ENCODE peak calls at places on chromosome 19, in six cellular contexts. K is psoas muscle, A is aorta, Z is bronchial epithelial cell, N is heart left ventricle, I is body of pancreas. F is an unnamed sample.
A peak's percentile ranks its signal among the peaks of the same experiment; 100 is the strongest.

GRCh38 chr19:19306191-19306590 is 14.1 kb downstream of the SUGP1 start:
- DNase-seq in K (no peak), A (no peak), Z (no peak), N (no peak), I (no peak), F (no peak)

GRCh38 chr19:5914946-5915781 is 1.1 kb downstream of the CAPS start:
- DNase-seq in K (no peak), A (peak; percentile 75), Z (no peak), N (no peak), I (peak; percentile 35), F (no peak)

GRCh38 chr19:2095338-2095938 is 688 bp downstream of the MOB3A start:
- DNase-seq in K (peak; percentile 66), A (no peak), Z (no peak), N (no peak), I (peak; percentile 32), F (no peak)

GRCh38 chr19:53394522-53394973 is 401 bp upstream of the ZNF765 start:
- DNase-seq in K (peak; percentile 75), A (peak; percentile 86), Z (no peak), N (peak; percentile 79), I (peak; percentile 50), F (no peak)

GRCh38 chr19:55493052-55493649 is 4.9 kb downstream of the SSC5D start:
- DNase-seq in K (no peak), A (no peak), Z (no peak), N (peak; percentile 41), I (no peak), F (no peak)

GRCh38 chr19:34596115-34596514 is 80.8 kb downstream of the SCGB2B2 start:
- DNase-seq in K (no peak), A (no peak), Z (no peak), N (no peak), I (no peak), F (no peak)

GRCh38 chr19:40945645-40946044 is 45.4 kb upstream of the CYP2B6 start:
- DNase-seq in K (no peak), A (no peak), Z (no peak), N (no peak), I (no peak), F (no peak)

GRCh38 chr19:10604460-10604980 is 17.4 kb upstream of the AP1M2 start:
- DNase-seq in K (peak; percentile 57), A (no peak), Z (no peak), N (peak; percentile 59), I (no peak), F (no peak)

GRCh38 chr19:45508931-45509691 is 1.8 kb downstream of the VASP start:
- DNase-seq in K (peak; percentile 84), A (peak; percentile 94), Z (peak; percentile 20), N (peak; percentile 88), I (peak; percentile 53), F (peak; percentile 41)

GRCh38 chr19:55447421-55448174 is 4.5 kb upstream of the SHISA7 start:
- DNase-seq in K (no peak), A (no peak), Z (peak; percentile 50), N (no peak), I (no peak), F (peak; percentile 82)

GRCh38 chr19:11881151-11881800 is 6.3 kb upstream of the ZNF69 start:
- DNase-seq in K (no peak), A (peak; percentile 69), Z (peak; percentile 40), N (peak; percentile 37), I (peak; percentile 76), F (peak; percentile 59)

GRCh38 chr19:7083076-7083956 is 13.8 kb downstream of the ZNF557 start:
- DNase-seq in K (no peak), A (no peak), Z (peak; percentile 8), N (no peak), I (no peak), F (peak; percentile 17)

GRCh38 chr19:36245210-36246005 is 30.5 kb downstream of the ZNF146 start:
- DNase-seq in K (no peak), A (no peak), Z (no peak), N (no peak), I (no peak), F (no peak)

GRCh38 chr19:57118848-57119247 is 937 bp upstream of the USP29 start:
- DNase-seq in K (no peak), A (no peak), Z (no peak), N (no peak), I (no peak), F (no peak)

GRCh38 chr19:5343848-5344247 is 3.2 kb upstream of the PTPRS start:
- DNase-seq in K (peak; percentile 42), A (no peak), Z (no peak), N (no peak), I (no peak), F (peak; percentile 8)

GRCh38 chr19:6588508-6589345 is 2.2 kb downstream of the CD70 start:
- DNase-seq in K (no peak), A (no peak), Z (no peak), N (no peak), I (no peak), F (no peak)

GRCh38 chr19:10603084-10603872 is 16.2 kb upstream of the AP1M2 start:
- DNase-seq in K (peak; percentile 69), A (peak; percentile 83), Z (no peak), N (peak; percentile 67), I (peak; percentile 22), F (no peak)

GRCh38 chr19:38255759-38256052 is 468 bp downstream of the PPP1R14A start:
- DNase-seq in K (no peak), A (no peak), Z (no peak), N (no peak), I (no peak), F (no peak)

GRCh38 chr19:58042709-58043340 is 9.0 kb downstream of the ZSCAN1 start:
- DNase-seq in K (no peak), A (no peak), Z (no peak), N (no peak), I (peak; percentile 16), F (no peak)

GRCh38 chr19:5141926-5142724 is 173.2 kb downstream of the KDM4B start:
- DNase-seq in K (peak; percentile 51), A (peak; percentile 69), Z (no peak), N (peak; percentile 23), I (no peak), F (no peak)

GRCh38 chr19:15449620-15450527 is at the start of gene WIZ:
- DNase-seq in K (peak; percentile 94), A (peak; percentile 95), Z (no peak), N (peak; percentile 89), I (peak; percentile 90), F (peak; percentile 73)

GRCh38 chr19:22634450-22634827 is 315 bp downstream of the ZNF492 start:
- DNase-seq in K (no peak), A (no peak), Z (no peak), N (no peak), I (no peak), F (no peak)

GRCh38 chr19:6610934-6611370 is 20.0 kb upstream of the CD70 start:
- DNase-seq in K (no peak), A (no peak), Z (peak; percentile 83), N (no peak), I (no peak), F (peak; percentile 70)

GRCh38 chr19:16429066-16429758 is 42.6 kb downstream of the EPS15L1 start:
- DNase-seq in K (peak; percentile 92), A (no peak), Z (peak; percentile 69), N (peak; percentile 88), I (peak; percentile 27), F (peak; percentile 86)

GRCh38 chr19:51456541-51457290 is 1.5 kb downstream of the SIGLEC8 start:
- DNase-seq in K (no peak), A (no peak), Z (no peak), N (no peak), I (no peak), F (no peak)
- H3K4me3 ChIP-seq in K (no peak overlapping the region), A (no peak overlapping the region), Z (no peak overlapping the region), N (no peak overlapping the region), I (no peak overlapping the region), F (no peak overlapping the region)

DNA sequence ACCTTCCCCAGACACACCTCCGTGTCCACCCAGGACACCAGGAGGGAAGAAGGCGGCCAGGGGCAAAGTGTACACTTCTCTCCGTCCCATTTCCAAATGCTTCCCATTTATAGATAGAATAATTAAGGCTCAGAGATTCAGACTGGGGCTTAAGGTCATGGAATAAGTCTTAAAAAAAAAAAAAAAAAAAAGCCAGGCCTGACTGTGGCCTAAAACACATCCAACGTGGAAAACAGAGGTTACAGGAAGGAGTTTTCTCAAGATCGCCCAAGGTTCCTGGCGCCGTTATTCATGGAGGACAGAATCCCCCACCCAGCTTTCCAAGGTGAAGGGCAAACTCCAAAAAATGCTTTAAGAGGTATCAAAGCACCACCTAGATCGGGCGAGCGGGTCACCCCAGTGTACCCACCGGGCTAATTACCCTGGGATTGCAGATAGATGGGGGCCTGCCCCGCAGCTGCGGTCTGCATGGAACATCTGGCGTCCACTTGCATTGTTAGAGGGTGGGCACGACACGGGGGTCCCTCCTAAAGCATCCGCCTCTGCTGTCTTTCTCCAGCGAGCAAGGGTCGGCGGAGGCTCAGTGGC is 36.1 kb upstream of the NANOS3 start:
- DNase-seq in K (no peak), A (no peak), Z (no peak), N (no peak), I (no peak), F (no peak)
- H3K4me3 ChIP-seq in K (peak overlapping the region; percentile 99), A (peak overlapping the region; percentile 93), Z (peak overlapping the region; percentile 96), N (peak overlapping the region; percentile 99), I (no peak overlapping the region), F (peak overlapping the region; percentile 85)

DNA sequence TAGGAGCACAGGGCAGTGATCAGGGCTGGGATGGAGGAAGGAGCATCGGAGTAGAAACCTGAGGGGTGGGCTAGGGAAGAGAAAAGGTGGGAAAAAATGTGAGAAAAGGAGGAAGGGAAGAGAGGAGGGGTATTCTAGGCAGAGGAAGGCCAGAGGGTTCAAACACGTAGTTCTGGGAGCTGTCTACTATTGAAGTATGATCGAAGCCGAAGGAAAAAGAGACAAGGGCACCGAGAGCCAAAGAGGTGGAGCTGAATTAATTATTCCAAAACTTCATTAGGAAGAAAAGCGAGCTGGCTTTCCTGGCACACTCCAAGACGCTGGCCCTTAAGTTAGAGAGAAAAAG is 7.8 kb downstream of the DLL3 start:
- DNase-seq in K (no peak), A (no peak), Z (no peak), N (no peak), I (no peak), F (no peak)
- H3K4me3 ChIP-seq in K (peak overlapping the region; percentile 58), A (no peak overlapping the region), Z (no peak overlapping the region), N (peak overlapping the region; percentile 49), I (no peak overlapping the region), F (peak overlapping the region; percentile 16)

GRCh38 chr19:17605761-17606745 is 50.6 kb downstream of the COLGALT1 start:
- DNase-seq in K (peak; percentile 74), A (peak; percentile 90), Z (peak; percentile 53), N (peak; percentile 73), I (peak; percentile 70), F (peak; percentile 71)

GRCh38 chr19:17602872-17603552 is 47.6 kb downstream of the COLGALT1 start:
- DNase-seq in K (no peak), A (no peak), Z (no peak), N (no peak), I (no peak), F (no peak)

GRCh38 chr19:17606786-17607185 is 51.3 kb downstream of the COLGALT1 start:
- DNase-seq in K (no peak), A (no peak), Z (no peak), N (no peak), I (no peak), F (no peak)

GRCh38 chr19:17604372-17605025 is 49.0 kb downstream of the COLGALT1 start:
- DNase-seq in K (no peak), A (no peak), Z (no peak), N (no peak), I (no peak), F (no peak)

DNA sequence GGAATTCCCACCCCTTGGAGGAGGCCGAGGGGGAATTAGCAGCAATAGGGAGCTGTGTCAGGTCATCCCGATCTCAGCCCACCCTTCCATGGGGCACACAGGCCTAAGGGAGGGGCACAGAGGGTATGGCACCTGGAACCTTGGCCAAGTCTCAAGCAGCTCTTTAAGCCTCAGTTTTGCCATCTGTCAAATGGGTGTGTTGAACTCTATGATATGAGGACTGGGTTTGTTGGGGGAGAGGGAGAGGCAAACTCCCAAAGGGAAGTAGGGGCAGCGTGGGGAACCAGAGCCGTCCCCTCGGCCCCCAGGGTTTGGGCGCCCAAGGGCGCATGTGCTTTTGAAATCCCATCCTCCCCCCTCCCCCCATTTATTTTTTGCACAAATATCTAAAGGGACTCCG is 49.7 kb downstream of the COLGALT1 start:
- DNase-seq in K (no peak), A (no peak), Z (no peak), N (no peak), I (no peak), F (no peak)
- H3K4me3 ChIP-seq in K (no peak overlapping the region), A (no peak overlapping the region), Z (no peak overlapping the region), N (no peak overlapping the region), I (no peak overlapping the region), F (no peak overlapping the region)

F was measured in epithelial cell of esophagus.